ENCODE peak calls at places on chromosomes 7 and 10, in four cellular contexts. W is neural progenitor cell, F is PC-3, Z is lower lobe of right lung. L is an unnamed sample.

GRCh38 chr10:36499696-36500095 is 625.7 kb upstream of the ANKRD30A start:
- DNase-seq in Z (no peak), F (peak), W (no peak), L (no peak)

GRCh38 chr10:97490592-97490991 is 7.6 kb downstream of the MMS19 start:
- DNase-seq in F (no peak), Z (peak), W (no peak), L (no peak)

GRCh38 chr7:155293721-155294642 is 3.7 kb upstream of the INSIG1 start:
- DNase-seq in W (no peak), Z (no peak), F (no peak), L (no peak)

GRCh38 chr10:112695539-112695938 is 248.5 kb downstream of the VTI1A start:
- DNase-seq in W (no peak), Z (no peak), F (no peak), L (no peak)

GRCh38 chr10:8137272-8137680 is 82.8 kb downstream of the GATA3 start:
- DNase-seq in W (no peak), F (no peak), Z (no peak), L (no peak)

GRCh38 chr10:59055046-59055445 is 121.4 kb upstream of the PHYHIPL start:
- DNase-seq in F (no peak), Z (no peak), W (no peak), L (no peak)

GRCh38 chr10:108849688-108850087 is 1073.6 kb downstream of the XPNPEP1 start:
- DNase-seq in Z (no peak), F (no peak), W (no peak), L (no peak)

GRCh38 chr7:116788542-116789197 is 73.7 kb upstream of the CAPZA2 start:
- DNase-seq in F (no peak), W (no peak), Z (no peak), L (no peak)

GRCh38 chr7:98133181-98133580 is 26.5 kb downstream of the LMTK2 start:
- DNase-seq in Z (no peak), W (no peak), F (peak), L (no peak)

GRCh38 chr7:93889261-93889660 is 1.3 kb downstream of the TFPI2 start:
- DNase-seq in F (peak), Z (no peak), W (no peak), L (no peak)

GRCh38 chr10:72625276-72625607 is 637 bp downstream of the MICU1 start:
- DNase-seq in W (no peak), Z (no peak), F (no peak), L (no peak)

GRCh38 chr7:27677912-27678612 is 15.4 kb upstream of the HIBADH start:
- DNase-seq in F (peak), W (no peak), Z (no peak), L (no peak)

GRCh38 chr10:8402469-8403074 is 348.1 kb downstream of the GATA3 start:
- DNase-seq in F (peak), Z (no peak), W (no peak), L (no peak)

GRCh38 chr7:158861936-158862704 is 5.8 kb downstream of the DYNC2I1 start:
- DNase-seq in W (no peak), F (no peak), Z (no peak), L (no peak)

GRCh38 chr7:1819258-1819841 is 149.3 kb downstream of the ELFN1 start:
- DNase-seq in Z (peak), W (no peak), F (no peak), L (peak)

GRCh38 chr10:91617073-91617580 is 15.7 kb downstream of the PPP1R3C start:
- DNase-seq in W (no peak), Z (no peak), F (peak), L (no peak)

GRCh38 chr7:38448842-38449241 is 175.4 kb upstream of the TARP start:
- DNase-seq in F (no peak), Z (no peak), W (no peak), L (no peak)

GRCh38 chr7:69837387-69838068 is 239.3 kb downstream of the AUTS2 start:
- DNase-seq in W (peak), F (no peak), Z (no peak), L (no peak)

GRCh38 chr7:22725585-22725984 is 1.4 kb upstream of the IL6 start:
- DNase-seq in Z (no peak), W (peak), F (peak), L (no peak)

GRCh38 chr10:131972474-131973071 is 9.2 kb downstream of the BNIP3 start:
- DNase-seq in Z (no peak), W (no peak), F (no peak), L (no peak)

GRCh38 chr7:116187400-116187799 is 22.9 kb upstream of the TES start:
- DNase-seq in F (no peak), W (no peak), Z (no peak), L (no peak)

GRCh38 chr7:111697771-111698170 is 135.5 kb upstream of the IMMP2L start:
- DNase-seq in W (no peak), Z (no peak), F (peak), L (no peak)

GRCh38 chr10:48306870-48307531 is 524 bp downstream of the MAPK8 start:
- DNase-seq in Z (peak), F (peak), W (peak), L (peak)

GRCh38 chr10:62560207-62560819 is 186.1 kb downstream of the ZNF365 start:
- DNase-seq in W (no peak), Z (no peak), F (peak), L (no peak)

GRCh38 chr10:73908853-73909611 is 1.9 kb upstream of the PLAU start:
- DNase-seq in F (peak), W (no peak), Z (peak), L (no peak)

GRCh38 chr7:2059964-2060700 is 172.6 kb downstream of the MAD1L1 start:
- DNase-seq in F (no peak), W (no peak), Z (no peak), L (no peak)

DNA sequence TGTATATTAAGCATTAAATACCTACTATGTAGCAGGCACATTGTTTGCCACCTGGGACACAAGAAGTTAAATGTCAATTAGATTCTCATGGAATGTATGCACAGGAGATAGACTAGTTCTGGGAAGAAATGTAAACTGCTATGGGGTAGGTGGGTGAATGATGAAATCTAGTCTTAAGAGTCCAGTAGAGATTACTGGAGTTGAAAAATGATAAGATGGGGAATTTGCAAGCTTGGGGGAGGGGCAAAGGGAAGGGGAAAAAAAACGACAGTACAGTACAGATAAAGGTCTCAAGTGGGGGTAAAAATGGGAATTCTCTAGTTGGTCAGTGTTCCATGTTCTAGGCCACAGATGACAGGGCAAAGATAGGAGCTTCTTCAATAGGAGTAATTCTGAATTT is 94.4 kb downstream of the ATE1 start:
- DNase-seq in W (no peak), Z (no peak), F (no peak), L (no peak)
- TF ChIP-seq CTCF in W (no peak), Z (no peak), F (no peak), L (no peak)

DNA sequence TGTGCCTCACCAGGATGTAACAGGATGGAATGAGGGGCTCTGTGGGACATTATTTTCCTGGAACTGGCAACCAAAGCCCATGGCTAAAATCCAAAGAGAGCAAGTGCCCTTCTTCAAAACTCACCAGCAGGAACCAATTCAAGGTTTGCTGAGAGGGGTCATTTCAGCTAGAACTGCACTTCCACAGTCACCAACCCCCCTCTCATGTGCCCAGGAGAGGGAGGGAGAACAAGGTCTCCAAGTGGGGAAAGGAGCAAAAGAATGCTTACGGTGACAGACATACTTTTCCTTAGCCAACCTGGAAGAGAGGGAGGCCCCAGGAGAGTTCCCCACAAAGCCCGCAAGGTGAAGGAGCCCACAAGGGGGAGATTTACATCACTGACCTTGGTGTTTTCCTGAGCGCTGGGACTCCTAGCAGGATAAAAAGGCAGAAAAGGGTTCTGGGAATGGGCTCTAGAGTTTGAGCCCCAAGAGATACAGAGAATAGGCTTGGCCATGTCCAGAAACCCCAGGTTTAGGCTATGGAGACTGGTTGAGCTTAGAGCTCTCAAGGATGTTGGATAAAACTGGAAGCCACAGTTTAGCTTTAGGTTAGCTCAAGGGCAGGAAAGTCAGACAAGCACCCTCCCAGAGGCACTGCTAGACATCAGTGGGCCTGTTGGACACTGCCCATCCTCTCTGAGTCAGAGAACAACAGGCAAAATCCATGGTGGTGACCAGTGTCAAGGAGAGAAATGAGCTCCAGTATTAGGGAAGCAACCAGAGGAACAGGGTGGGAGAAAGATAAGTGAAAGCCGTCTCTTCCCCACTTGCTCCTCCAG is 63.9 kb upstream of the GHITM start:
- DNase-seq in Z (no peak), W (no peak), F (no peak), L (no peak)
- H3K27ac ChIP-seq in Z (peak), W (no peak), F (no peak), L (peak)

DNA sequence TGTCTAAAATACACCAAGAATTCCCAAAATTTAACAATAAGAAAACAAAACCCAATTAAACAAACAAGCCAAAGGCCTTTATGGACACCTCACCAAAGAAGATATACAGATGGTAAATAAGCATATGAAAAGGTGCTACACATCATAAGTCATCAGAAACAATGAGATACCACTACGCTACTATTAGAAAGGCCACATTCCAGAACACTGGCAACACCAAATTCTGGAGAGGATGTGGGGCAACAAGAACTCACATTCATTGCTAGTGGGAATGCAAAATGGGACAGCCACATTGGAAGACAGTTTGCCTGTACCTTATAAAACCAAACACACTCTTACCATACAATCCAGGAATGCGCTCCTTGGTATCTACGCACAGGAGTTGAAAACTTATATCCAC is 291.4 kb downstream of the TNS3 start:
- DNase-seq in Z (no peak), W (no peak), F (peak), L (no peak)
- H3K4me3 ChIP-seq in Z (no peak), W (no peak), F (peak), L (no peak)

GRCh38 chr7:45937862-45938261 is 16.8 kb upstream of the IGFBP3 start:
- DNase-seq in F (no peak), Z (no peak), W (no peak), L (no peak)

GRCh38 chr7:45937301-45937700 is 16.2 kb upstream of the IGFBP3 start:
- DNase-seq in Z (no peak), F (no peak), W (no peak), L (no peak)

GRCh38 chr7:45940939-45941338 is 19.9 kb upstream of the IGFBP3 start:
- DNase-seq in W (no peak), Z (no peak), F (no peak), L (no peak)

GRCh38 chr7:45939574-45939973 is 18.5 kb upstream of the IGFBP3 start:
- DNase-seq in F (no peak), W (no peak), Z (no peak), L (no peak)

DNA sequence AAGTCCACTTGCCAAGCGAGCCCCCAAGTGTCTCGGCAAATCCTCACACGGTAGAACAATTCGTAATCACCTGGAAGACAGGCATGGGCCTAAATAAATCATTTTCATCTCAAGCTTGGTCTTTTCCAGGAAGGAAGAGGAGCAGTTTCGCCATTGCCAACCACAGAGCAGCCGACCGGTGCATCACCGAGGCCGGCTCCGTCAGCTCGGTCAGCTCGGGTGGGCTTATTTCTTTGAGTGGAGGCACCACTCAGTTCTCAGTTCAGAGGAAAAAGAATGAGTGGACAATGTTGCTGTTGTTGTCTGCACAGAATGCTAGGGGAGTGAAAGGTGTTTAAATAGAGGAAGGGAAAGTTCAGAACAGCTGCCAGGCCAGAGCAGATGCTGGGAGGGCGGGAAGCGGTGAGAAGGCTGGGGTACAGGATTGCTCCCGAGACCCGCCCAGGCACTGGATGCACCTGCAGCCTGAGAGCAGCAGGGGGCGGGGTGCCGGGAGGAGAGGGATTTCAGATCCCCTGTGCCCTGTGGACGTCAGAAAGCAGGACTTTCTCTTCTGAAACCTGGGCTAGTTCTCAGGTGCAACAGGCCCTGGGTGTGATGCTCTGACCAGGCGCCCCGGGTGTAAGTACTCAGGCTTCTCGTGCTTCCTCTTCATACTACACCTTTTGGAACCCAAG is 17.7 kb upstream of the IGFBP3 start:
- DNase-seq in F (no peak), Z (no peak), W (peak), L (no peak)
- TF ChIP-seq CTCF in F (peak), Z (no peak), W (peak), L (no peak)

GRCh38 chr10:28794986-28795385 is 117.7 kb downstream of the BAMBI start:
- DNase-seq in W (no peak), Z (no peak), F (no peak), L (no peak)

GRCh38 chr10:28793482-28793881 is 116.2 kb downstream of the BAMBI start:
- DNase-seq in Z (no peak), F (peak), W (no peak), L (no peak)

GRCh38 chr10:28788767-28789166 is 111.4 kb downstream of the BAMBI start:
- DNase-seq in Z (no peak), W (no peak), F (no peak), L (no peak)

GRCh38 chr10:28788252-28788651 is 110.9 kb downstream of the BAMBI start:
- DNase-seq in W (no peak), F (no peak), Z (no peak), L (no peak)

GRCh38 chr10:28790146-28790545 is 112.8 kb downstream of the BAMBI start:
- DNase-seq in F (no peak), Z (no peak), W (no peak), L (no peak)
- H3K27ac ChIP-seq in F (no peak), Z (no peak), W (no peak), L (no peak)

DNA sequence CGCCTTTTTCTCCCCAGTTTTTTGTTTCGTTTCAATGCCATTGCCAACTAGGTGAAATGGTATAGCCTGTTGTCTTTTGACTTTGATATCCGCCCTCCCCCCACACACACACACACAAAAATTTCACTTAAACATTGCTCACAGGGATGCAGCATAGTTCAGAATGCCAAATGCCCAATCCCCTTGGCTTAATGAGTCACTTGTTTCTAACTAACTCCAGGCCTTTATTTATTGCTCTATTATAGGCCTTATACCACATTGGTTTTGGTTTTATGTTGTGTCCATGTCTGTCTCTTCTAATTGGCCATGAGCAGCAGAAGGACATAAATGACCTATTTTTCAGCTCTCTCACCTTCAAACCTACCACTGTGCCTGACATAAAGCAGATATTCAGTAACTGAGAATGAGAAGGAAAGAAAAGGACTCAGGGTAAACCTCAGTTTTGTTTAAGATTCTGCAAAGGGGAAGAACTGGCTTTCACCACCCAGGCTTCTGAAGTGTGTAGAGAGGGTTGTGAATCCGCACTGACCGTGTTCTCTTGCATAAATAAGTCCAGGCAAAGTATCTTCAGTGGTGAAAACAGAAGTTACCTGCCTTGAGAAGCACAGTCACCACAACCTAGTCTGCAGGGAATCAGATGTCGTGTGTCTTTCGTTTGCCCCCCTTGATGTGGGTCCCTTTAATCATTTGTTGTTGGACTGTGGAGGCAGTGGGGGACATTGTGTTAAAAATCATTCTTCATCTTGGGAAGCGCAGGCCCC is 139.8 kb downstream of the CELF2 start:
- DNase-seq in Z (no peak), W (no peak), F (no peak), L (no peak)
- H3K4me3 ChIP-seq in Z (no peak), W (no peak), F (no peak), L (no peak)

DNA sequence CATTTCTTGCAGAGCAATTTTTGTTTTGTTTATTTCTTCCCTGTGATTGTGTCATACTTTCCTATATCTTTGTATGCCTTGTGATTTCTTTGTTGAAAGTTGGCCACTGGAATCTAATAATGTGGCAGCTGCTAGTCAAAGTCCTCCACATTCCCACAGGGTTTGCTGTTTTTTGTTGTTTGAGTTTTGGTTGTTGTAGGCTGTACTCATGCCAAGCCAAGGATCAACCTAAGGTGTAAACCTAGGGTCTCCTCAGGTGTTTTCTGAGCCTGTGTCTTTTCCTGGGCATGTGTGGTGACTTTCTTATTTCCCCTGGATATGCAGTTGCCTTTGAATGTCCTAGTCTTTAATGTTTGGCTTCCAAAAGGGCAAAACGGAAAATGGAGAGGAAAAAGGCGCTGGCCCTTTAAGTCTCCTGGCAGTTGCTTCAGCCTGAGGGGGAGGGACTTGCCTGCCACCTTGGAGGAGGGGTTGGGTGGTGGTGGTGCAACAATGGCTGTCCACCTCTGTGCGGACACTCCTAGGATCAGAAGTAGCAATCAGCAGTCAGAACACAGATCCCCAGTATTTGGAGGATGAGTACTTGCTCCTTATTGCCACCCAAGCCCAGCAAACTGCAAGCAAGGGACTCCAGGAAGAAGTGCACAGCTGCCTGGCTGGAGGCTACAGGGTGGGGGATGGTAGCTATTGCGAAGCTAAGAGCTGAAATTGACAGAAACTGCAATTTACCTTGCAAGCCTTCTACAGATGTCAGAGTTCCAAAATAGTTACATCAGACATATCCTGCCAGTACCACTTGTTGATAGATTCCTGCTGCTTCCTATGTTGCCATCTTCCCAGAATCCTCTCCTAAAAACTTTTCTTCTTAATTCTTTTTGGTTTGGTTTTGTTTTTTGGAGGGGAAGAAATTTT is 5.6 kb upstream of the ZNF518A start:
- DNase-seq in W (peak), Z (peak), F (no peak), L (no peak)
- TF ChIP-seq CTCF in W (no peak), Z (no peak), F (no peak), L (no peak)

DNA sequence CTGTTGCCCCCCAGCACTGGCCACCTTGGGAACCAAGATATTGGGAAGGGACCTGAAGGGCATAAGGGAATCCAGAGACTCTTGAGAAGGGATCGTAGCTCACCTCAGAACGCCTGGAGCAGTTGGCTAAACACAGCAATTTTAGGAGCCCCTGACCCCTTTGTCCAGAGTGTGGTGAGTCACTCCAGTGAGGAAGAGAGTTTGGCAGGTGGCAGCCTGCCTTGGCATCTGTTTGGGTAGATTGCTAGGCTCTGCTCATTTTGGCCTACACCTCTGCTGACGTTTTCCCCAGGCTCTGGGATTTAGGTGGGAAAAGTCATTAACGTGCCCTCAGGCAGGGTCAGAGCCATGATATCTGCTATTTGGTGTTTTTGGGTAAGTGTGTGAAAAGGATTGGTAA is 100.6 kb downstream of the GRB10 start:
- DNase-seq in F (peak), W (no peak), Z (no peak), L (no peak)
- H3K27ac ChIP-seq in F (no peak), W (no peak), Z (no peak), L (no peak)

GRCh38 chr10:93406367-93407145 is 75.6 kb downstream of the MYOF start:
- DNase-seq in W (no peak), Z (no peak), F (no peak), L (no peak)
- H3K4me3 ChIP-seq in W (no peak), Z (no peak), F (no peak), L (no peak)

GRCh38 chr10:45612741-45613140 is 59.8 kb downstream of the ZFAND4 start:
- DNase-seq in W (no peak), Z (no peak), F (no peak), L (no peak)
- TF ChIP-seq CTCF in W (no peak), Z (no peak), F (no peak), L (no peak)

L was measured in coronary artery.